ENCODE peak calls at places on chromosomes 7 and 10, in six cellular contexts. A is left lung, F is uterus, M is neural progenitor cell, D is endodermal cell, J is OCI-LY7. B is an unnamed sample. For H3K4me1, the result is how much of the 10 kb centered on the place peaks cover.

GRCh38 chr10:95759233-95759826 is 3.4 kb downstream of the ENTPD1 start:
- DNase-seq in F (no peak), D (no peak), J (no peak), A (no peak), M (no peak), B (no peak)

GRCh38 chr7:55063633-55064032 is 44.8 kb downstream of the EGFR start:
- DNase-seq in A (no peak), F (no peak), D (no peak), M (no peak), J (no peak), B (no peak)

GRCh38 chr7:75958802-75959543 is 35.4 kb downstream of the TMEM120A start:
- DNase-seq in M (no peak), J (no peak), D (no peak), A (no peak), F (no peak), B (no peak)

GRCh38 chr10:122252805-122253204 is 18.3 kb upstream of the BTBD16 start:
- DNase-seq in M (no peak), A (peak), D (peak), J (no peak), F (no peak), B (no peak)

GRCh38 chr10:99612167-99612831 is 7.9 kb downstream of the SLC25A28 start:
- DNase-seq in J (peak), D (peak), A (no peak), F (no peak), M (peak), B (no peak)

GRCh38 chr10:128432423-128432822 is 306.2 kb upstream of the MKI67 start:
- DNase-seq in M (no peak), D (no peak), A (no peak), F (no peak), J (no peak), B (no peak)

GRCh38 chr10:127987467-127988380 is 80.8 kb downstream of the PTPRE start:
- DNase-seq in J (no peak), D (no peak), F (no peak), A (peak), M (no peak), B (no peak)

GRCh38 chr7:2657920-2658671 is 26.3 kb downstream of the TTYH3 start:
- DNase-seq in A (no peak), M (no peak), F (no peak), J (no peak), D (no peak), B (no peak)

GRCh38 chr7:119983468-119983867 is 289.5 kb upstream of the KCND2 start:
- DNase-seq in J (no peak), M (no peak), F (no peak), D (no peak), A (no peak), B (no peak)

GRCh38 chr7:81462672-81463071 is 307.2 kb downstream of the HGF start:
- DNase-seq in F (no peak), D (no peak), A (no peak), M (no peak), J (no peak), B (no peak)

GRCh38 chr10:21329995-21330627 is 195.4 kb downstream of the SKIDA1 start:
- DNase-seq in F (no peak), D (no peak), J (no peak), A (peak), M (no peak), B (no peak)

GRCh38 chr10:92153-92552 is 43.1 kb upstream of the TUBB8 start:
- DNase-seq in F (no peak), M (no peak), J (no peak), A (no peak), D (no peak), B (no peak)

GRCh38 chr10:17113346-17113745 is 16.3 kb downstream of the CUBN start:
- DNase-seq in D (no peak), F (no peak), A (no peak), M (no peak), J (no peak), B (no peak)

GRCh38 chr7:134481167-134481566 is 22.3 kb upstream of the AKR1B1 start:
- DNase-seq in D (no peak), M (no peak), J (no peak), F (no peak), A (no peak), B (no peak)

GRCh38 chr10:69333205-69333604 is 54.9 kb downstream of the HK1 start:
- DNase-seq in D (peak), M (peak), F (no peak), J (no peak), A (peak), B (peak)

GRCh38 chr7:2269468-2270460 is 27.7 kb downstream of the NUDT1 start:
- DNase-seq in D (peak), A (no peak), J (no peak), F (no peak), M (peak), B (no peak)

GRCh38 chr7:126065766-126066165 is 1136.1 kb upstream of the POT1 start:
- DNase-seq in A (no peak), M (no peak), F (no peak), D (no peak), J (no peak), B (no peak)

GRCh38 chr7:116802784-116803183 is 59.6 kb upstream of the CAPZA2 start:
- DNase-seq in M (peak), D (peak), J (peak), F (no peak), A (no peak), B (no peak)

GRCh38 chr7:3217166-3217565 is 83.9 kb upstream of the SDK1 start:
- DNase-seq in J (no peak), A (no peak), F (no peak), D (no peak), M (no peak), B (no peak)

GRCh38 chr7:98186452-98187137 is 24.6 kb upstream of the BHLHA15 start:
- DNase-seq in A (no peak), F (no peak), D (no peak), J (no peak), M (no peak), B (no peak)

GRCh38 chr10:12720217-12720981 is 281.1 kb downstream of the CCDC3 start:
- DNase-seq in J (no peak), M (no peak), F (peak), D (peak), A (peak), B (peak)

GRCh38 chr10:124627851-124628675 is 116.1 kb downstream of the FAM53B start:
- DNase-seq in D (no peak), F (no peak), A (no peak), J (no peak), M (no peak), B (no peak)

GRCh38 chr7:108152198-108152597 is 22.0 kb upstream of the LAMB4 start:
- DNase-seq in F (no peak), J (no peak), D (no peak), M (no peak), A (no peak), B (no peak)

GRCh38 chr7:122988333-122988732 is 7.2 kb downstream of the TAS2R16 start:
- DNase-seq in A (no peak), F (no peak), D (no peak), J (no peak), M (no peak), B (no peak)

GRCh38 chr7:33632840-33633239 is 272.5 kb upstream of the BMPER start:
- DNase-seq in J (no peak), F (no peak), D (peak), M (peak), A (no peak), B (no peak)

GRCh38 chr7:55964261-55964801 is at the start of gene NIPSNAP2:
- DNase-seq in F (peak), A (peak), J (peak), D (peak), M (peak), B (peak)

GRCh38 chr10:100976906-100977305 is 7.6 kb downstream of the SEMA4G start:
- DNase-seq in J (no peak), M (no peak), D (no peak), F (no peak), A (no peak), B (no peak)

GRCh38 chr10:8221481-8221880 is 167.0 kb downstream of the GATA3 start:
- DNase-seq in D (no peak), A (no peak), F (no peak), M (no peak), J (no peak), B (no peak)

GRCh38 chr10:78349165-78349516 is 315.5 kb downstream of the RPS24 start:
- DNase-seq in F (peak), J (no peak), M (no peak), A (no peak), D (peak), B (no peak)

GRCh38 chr10:115844592-115844991 is 428.4 kb downstream of the GFRA1 start:
- DNase-seq in F (no peak), A (no peak), M (no peak), D (no peak), J (no peak), B (no peak)

GRCh38 chr7:70734436-70734835 is 397.5 kb upstream of the GALNT17 start:
- DNase-seq in D (no peak), A (no peak), M (no peak), J (no peak), F (no peak), B (no peak)

GRCh38 chr10:117425908-117426566 is 50.8 kb upstream of the PDZD8 start:
- DNase-seq in J (no peak), F (no peak), D (no peak), A (no peak), M (no peak), B (no peak)

GRCh38 chr10:44006826-44007225 is 358.1 kb upstream of the ZNF32 start:
- DNase-seq in A (no peak), D (no peak), M (no peak), J (no peak), F (no peak), B (no peak)

GRCh38 chr10:131841669-131842139 is 59.1 kb upstream of the PPP2R2D start:
- DNase-seq in M (peak), D (peak), F (no peak), A (peak), J (no peak), B (peak)

GRCh38 chr10:101062231-101063161 is 707 bp downstream of the KAZALD1 start:
- DNase-seq in J (peak), F (peak), M (peak), A (peak), D (peak), B (no peak)

GRCh38 chr7:155727616-155728015 is 83.2 kb downstream of the RBM33 start:
- DNase-seq in A (no peak), M (no peak), D (no peak), J (no peak), F (no peak), B (no peak)

GRCh38 chr7:132580277-132580676 is 4.0 kb upstream of the PLXNA4 start:
- DNase-seq in D (peak), J (no peak), A (no peak), F (no peak), M (no peak), B (no peak)
- TF ChIP-seq CTCF in D (no peak), J (no peak), A (no peak), F (no peak), M (no peak), B (no peak)

GRCh38 chr10:119243967-119244366 is 36.6 kb downstream of the GRK5 start:
- DNase-seq in A (no peak), J (no peak), M (no peak), F (no peak), D (no peak), B (no peak)
- H3K4me1 ChIP-seq in A (under half), J (under half), M (under half), F (under half), D (under half), B (under half)

GRCh38 chr10:119358567-119358966 is 151.2 kb downstream of the GRK5 start:
- DNase-seq in M (no peak), D (no peak), F (no peak), J (no peak), A (no peak), B (no peak)

GRCh38 chr10:119360181-119360921 is 153.0 kb downstream of the GRK5 start:
- DNase-seq in M (no peak), F (no peak), J (peak), D (no peak), A (no peak), B (no peak)

GRCh38 chr10:119362122-119362521 is 154.8 kb downstream of the GRK5 start:
- DNase-seq in D (no peak), J (peak), F (no peak), A (no peak), M (no peak), B (no peak)

GRCh38 chr10:119359025-119359424 is 151.7 kb downstream of the GRK5 start:
- DNase-seq in M (no peak), F (no peak), A (no peak), D (no peak), J (no peak), B (no peak)

GRCh38 chr10:119361037-119361436 is 153.7 kb downstream of the GRK5 start:
- DNase-seq in J (no peak), D (no peak), M (no peak), F (no peak), A (no peak), B (no peak)
- H3K27ac ChIP-seq in J (no peak), D (no peak), M (no peak), F (no peak), A (no peak), B (peak)

GRCh38 chr7:20075992-20076813 is 141.0 kb downstream of the MACC1 start:
- DNase-seq in J (no peak), M (no peak), F (no peak), D (no peak), A (no peak), B (no peak)

GRCh38 chr7:20076835-20077234 is 140.3 kb downstream of the MACC1 start:
- DNase-seq in F (no peak), J (no peak), D (no peak), A (no peak), M (no peak), B (no peak)

DNA sequence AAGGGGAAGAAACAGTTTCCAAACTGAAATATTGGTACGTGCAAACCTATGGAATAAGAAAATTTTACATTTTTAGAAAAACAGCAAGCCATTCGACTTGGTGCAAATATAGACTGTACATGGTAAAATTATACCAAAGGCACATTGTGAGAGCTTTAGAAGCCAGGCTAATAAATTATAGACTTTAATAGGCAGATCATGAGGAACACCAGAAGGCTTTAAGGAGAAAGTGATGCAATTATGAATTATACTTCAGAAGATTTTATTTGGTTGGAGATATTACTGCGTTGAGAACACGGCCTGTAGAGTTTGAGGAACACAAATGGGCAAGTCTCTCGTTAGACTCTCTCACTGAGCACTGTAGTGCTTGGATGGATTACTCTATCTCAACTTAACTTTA is 141.8 kb downstream of the MACC1 start:
- DNase-seq in J (no peak), A (no peak), D (no peak), F (no peak), M (no peak), B (no peak)
- TF ChIP-seq CTCF in J (no peak), A (no peak), D (no peak), F (no peak), M (no peak), B (no peak)

DNA sequence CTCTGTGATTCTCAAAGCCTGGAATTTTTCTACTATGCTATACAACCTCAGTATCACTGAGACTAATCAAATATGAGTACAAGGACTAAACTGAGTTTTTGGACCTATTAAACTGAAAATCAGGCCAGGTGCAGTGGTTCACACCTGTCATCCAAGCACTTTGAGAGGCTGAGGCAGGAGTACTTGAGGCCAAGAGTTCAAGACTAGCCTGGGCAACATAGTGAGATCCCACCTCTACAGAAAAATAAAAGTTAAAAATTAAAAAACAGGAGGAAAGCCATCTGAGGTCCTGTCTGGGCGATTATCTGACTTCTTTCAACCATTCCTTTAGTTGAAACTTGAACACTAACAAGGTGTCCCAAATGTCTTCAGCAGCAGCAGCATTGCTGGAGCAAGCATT is 7.0 kb downstream of the XRCC2 start:
- DNase-seq in F (no peak), M (no peak), D (no peak), J (no peak), A (no peak), B (no peak)
- H3K4me1 ChIP-seq in F (under half), M (under half), D (under half), J (under half), A (under half), B (under half)

DNA sequence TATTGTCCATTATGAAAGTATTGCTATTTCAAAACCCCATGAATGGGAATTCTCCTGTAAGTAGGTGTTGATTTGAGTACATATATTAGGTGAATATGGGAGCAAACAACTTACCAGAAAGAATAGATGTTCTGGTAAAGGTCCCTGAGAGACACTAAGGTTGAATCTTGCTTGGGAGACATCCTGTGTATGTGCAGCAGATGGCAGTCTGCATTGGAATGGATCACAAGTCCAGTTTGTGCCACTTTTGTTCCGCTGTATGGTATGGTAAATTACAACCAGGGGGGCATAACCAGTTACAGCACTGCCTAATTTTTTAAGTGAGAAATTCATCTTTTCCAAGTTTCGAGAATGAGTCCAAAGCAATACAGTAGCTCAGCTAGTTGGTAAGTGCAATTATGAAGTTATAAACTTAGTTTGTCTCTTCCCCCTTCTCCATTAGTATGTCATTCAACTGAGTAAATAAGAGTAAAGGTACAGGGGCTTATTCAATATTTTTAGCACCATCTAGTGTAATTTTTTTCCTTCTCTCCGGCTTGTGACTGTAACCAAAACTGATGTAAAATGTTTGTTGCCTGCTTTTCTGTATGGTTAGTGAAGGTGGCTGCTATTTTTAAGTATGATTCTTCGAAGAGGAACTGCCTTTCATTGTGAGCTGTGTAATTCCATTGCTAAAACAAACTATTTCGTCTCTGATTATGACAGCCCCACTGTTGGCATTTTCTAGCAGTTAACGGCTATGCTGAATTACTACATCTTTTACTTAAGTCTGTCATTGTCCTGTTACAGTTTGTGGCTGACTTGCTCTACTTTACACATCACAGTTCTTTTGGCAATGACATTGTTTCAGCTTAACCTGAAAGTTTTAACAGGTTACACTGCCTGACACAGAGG is 2.8 kb downstream of the MCU start:
- DNase-seq in D (no peak), M (peak), J (peak), F (no peak), A (no peak), B (no peak)
- H3K27ac ChIP-seq in D (no peak), M (no peak), J (no peak), F (peak), A (no peak), B (no peak)

GRCh38 chr7:73974948-73975926 is 52.7 kb upstream of the ELN start:
- DNase-seq in D (no peak), J (no peak), M (no peak), A (no peak), F (no peak), B (peak)

GRCh38 chr7:73980206-73980605 is 47.8 kb upstream of the ELN start:
- DNase-seq in F (no peak), D (no peak), M (no peak), J (no peak), A (no peak), B (no peak)

GRCh38 chr7:73977626-73978618 is 50.1 kb upstream of the ELN start:
- DNase-seq in A (no peak), J (no peak), M (no peak), D (peak), F (peak), B (no peak)

GRCh38 chr7:73976761-73977625 is 51.0 kb upstream of the ELN start:
- DNase-seq in J (no peak), D (peak), M (no peak), A (no peak), F (peak), B (peak)

DNA sequence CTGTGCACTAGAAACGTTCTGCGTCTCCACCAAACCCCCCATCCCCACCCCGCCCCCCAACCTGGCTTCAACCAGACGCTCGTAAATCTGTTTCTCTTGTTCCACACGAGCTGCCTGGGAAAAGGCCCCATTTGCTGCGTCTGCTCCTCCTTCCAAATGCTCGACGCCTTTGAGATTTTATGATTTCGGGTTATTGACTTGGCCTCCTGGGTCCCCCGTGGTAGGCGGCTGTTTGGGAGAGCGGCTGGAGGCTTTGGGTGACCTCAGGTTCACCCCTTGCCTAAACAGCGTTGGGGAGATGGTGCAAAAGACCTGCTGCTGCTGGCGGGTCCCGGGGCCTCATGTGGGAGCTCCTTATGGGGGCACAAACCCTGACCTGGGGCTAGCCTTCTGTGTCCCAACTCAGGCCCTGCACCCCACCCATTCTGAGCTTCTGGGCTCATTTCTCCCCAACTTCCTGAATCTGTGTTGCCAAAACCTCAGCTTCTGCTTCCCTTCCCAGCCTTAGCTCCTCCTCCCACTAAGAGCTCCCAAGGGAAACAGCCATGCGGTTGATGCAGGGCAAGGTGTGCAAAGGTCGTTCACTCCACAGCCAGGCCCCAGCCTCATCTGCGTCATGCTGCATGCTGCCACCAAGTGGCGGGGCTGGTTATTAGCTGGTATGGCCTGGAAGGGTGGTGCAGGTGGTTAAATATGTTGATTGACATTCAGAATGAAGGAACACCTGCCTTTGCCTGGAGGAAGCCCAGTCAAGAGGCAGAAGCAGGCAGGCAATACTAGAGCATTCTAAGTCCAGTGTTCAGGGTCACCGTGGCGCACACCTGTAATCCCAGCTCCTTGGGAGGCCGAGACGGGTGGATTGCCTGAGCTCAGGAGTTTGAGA is 49.1 kb upstream of the ELN start:
- DNase-seq in M (peak), J (peak), F (peak), A (peak), D (peak), B (no peak)
- TF ChIP-seq CTCF in M (peak), J (peak), F (no peak), A (no peak), D (peak), B (no peak)